ENCODE peak calls at places on chromosomes 7 and 10, in nine cellular contexts. N, J, V, B, F, A, D, U and L are unnamed samples.

GRCh38 chr7:152050547-152050971 is 25.1 kb downstream of the GALNT11 start:
- DNase-seq in N (no peak), B (no peak), J (no peak), U (no peak), V (no peak), F (peak; percentile 42), A (no peak), D (no peak), L (no peak)

GRCh38 chr7:140972876-140973829 is 41.6 kb downstream of the MRPS33 start:
- DNase-seq in F (no peak), J (peak; percentile 15), V (no peak), B (no peak), N (no peak), U (no peak), D (no peak), A (no peak), L (no peak)

GRCh38 chr10:81018898-81019890 is 481.5 kb downstream of the SH2D4B start:
- DNase-seq in F (peak; percentile 55), A (peak; percentile 11), N (peak; percentile 66), U (peak; percentile 76), J (peak; percentile 69), D (peak; percentile 42), V (peak; percentile 31), B (peak; percentile 84), L (peak; percentile 44)

GRCh38 chr7:148185050-148185449 is 405.5 kb upstream of the C7orf33 start:
- DNase-seq in N (no peak), A (no peak), F (no peak), D (no peak), B (no peak), V (no peak), J (peak; percentile 58), U (no peak), L (no peak)

GRCh38 chr10:117536862-117537435 is 5.6 kb upstream of the EMX2 start:
- DNase-seq in U (no peak), F (no peak), N (no peak), J (no peak), D (no peak), B (peak; percentile 76), A (no peak), V (no peak), L (no peak)

GRCh38 chr10:58513189-58514101 is 773 bp downstream of the BICC1 start:
- DNase-seq in D (peak; percentile 63), V (no peak), J (peak; percentile 42), B (peak; percentile 62), N (no peak), U (no peak), A (no peak), F (peak; percentile 70), L (no peak)

GRCh38 chr10:88491314-88491713 is 91.8 kb downstream of the RNLS start:
- DNase-seq in F (no peak), B (no peak), U (no peak), D (no peak), A (no peak), N (no peak), J (no peak), V (no peak), L (no peak)

GRCh38 chr10:116737582-116738358 is 4.6 kb downstream of the HSPA12A start:
- DNase-seq in J (no peak), N (no peak), F (peak; percentile 41), B (peak; percentile 60), D (peak; percentile 87), A (no peak), U (no peak), V (no peak), L (no peak)

GRCh38 chr7:100452513-100452912 is 11.5 kb downstream of the SPACDR start:
- DNase-seq in J (no peak), D (no peak), B (no peak), A (no peak), F (no peak), V (no peak), U (peak; percentile 15), N (no peak), L (no peak)

GRCh38 chr7:73715648-73716317 is 3.7 kb downstream of the STX1A start:
- DNase-seq in V (peak; percentile 93), A (peak; percentile 98), D (no peak), J (peak; percentile 95), B (no peak), U (peak; percentile 80), N (no peak), F (peak; percentile 99), L (peak; percentile 54)

GRCh38 chr7:80859272-80859970 is 59.4 kb downstream of the SEMA3C start:
- DNase-seq in A (no peak), U (no peak), B (no peak), D (no peak), V (no peak), J (no peak), F (peak; percentile 80), N (no peak), L (no peak)

GRCh38 chr7:106283831-106284515 is 810 bp downstream of the NAMPT start:
- DNase-seq in V (no peak), J (peak; percentile 65), A (peak; percentile 37), U (peak; percentile 68), N (peak; percentile 66), D (no peak), F (peak; percentile 68), B (peak; percentile 44), L (peak; percentile 47)

GRCh38 chr7:147809785-147810184 is 780.8 kb upstream of the C7orf33 start:
- DNase-seq in N (no peak), J (no peak), F (no peak), A (no peak), V (no peak), D (no peak), B (no peak), U (no peak), L (no peak)

GRCh38 chr10:49395741-49396665 is at the start of gene DRGX:
- DNase-seq in J (no peak), U (no peak), D (peak; percentile 80), V (no peak), A (no peak), F (peak; percentile 19), N (no peak), B (peak; percentile 46), L (no peak)
- H2AFZ ChIP-seq in J (no peak within 1 kb of the TSS), U (no peak within 1 kb of the TSS), D (no peak within 1 kb of the TSS), V (no peak within 1 kb of the TSS), A (no peak within 1 kb of the TSS), F (no peak within 1 kb of the TSS), N (no peak within 1 kb of the TSS), B (peak within 1 kb of the TSS; percentile 84), L (no peak within 1 kb of the TSS)

GRCh38 chr7:37282093-37282444 is 166.6 kb downstream of the ELMO1 start:
- DNase-seq in V (no peak), F (no peak), A (no peak), N (no peak), D (no peak), B (no peak), U (no peak), J (no peak), L (no peak)
- H3K9me2 ChIP-seq in V (no peaks in the 10 kb centered on the region), F (no peaks in the 10 kb centered on the region), A (no peaks in the 10 kb centered on the region), N (no peaks in the 10 kb centered on the region), D (no peaks in the 10 kb centered on the region), B (peaks cover 12% of the 10 kb centered on the region), U (no peaks in the 10 kb centered on the region), J (no peaks in the 10 kb centered on the region), L (no peaks in the 10 kb centered on the region)

GRCh38 chr7:128166603-128167315 is 74.3 kb upstream of the LEP start:
- DNase-seq in A (peak; percentile 63), U (no peak), N (no peak), B (peak; percentile 70), V (no peak), J (peak; percentile 44), F (peak; percentile 60), D (peak; percentile 85), L (no peak)

GRCh38 chr7:128168667-128169210 is 72.3 kb upstream of the LEP start:
- DNase-seq in B (peak; percentile 96), U (no peak), A (peak; percentile 29), F (peak; percentile 46), D (peak; percentile 49), J (peak; percentile 75), N (no peak), V (no peak), L (no peak)

GRCh38 chr7:128167316-128167691 is 73.8 kb upstream of the LEP start:
- DNase-seq in D (peak; percentile 96), J (peak; percentile 76), V (no peak), B (peak; percentile 72), N (no peak), F (peak; percentile 82), A (peak; percentile 67), U (no peak), L (no peak)

GRCh38 chr7:128165927-128166420 is 75.1 kb upstream of the LEP start:
- DNase-seq in U (no peak), D (no peak), B (no peak), V (no peak), A (no peak), F (no peak), J (no peak), N (no peak), L (no peak)

DNA sequence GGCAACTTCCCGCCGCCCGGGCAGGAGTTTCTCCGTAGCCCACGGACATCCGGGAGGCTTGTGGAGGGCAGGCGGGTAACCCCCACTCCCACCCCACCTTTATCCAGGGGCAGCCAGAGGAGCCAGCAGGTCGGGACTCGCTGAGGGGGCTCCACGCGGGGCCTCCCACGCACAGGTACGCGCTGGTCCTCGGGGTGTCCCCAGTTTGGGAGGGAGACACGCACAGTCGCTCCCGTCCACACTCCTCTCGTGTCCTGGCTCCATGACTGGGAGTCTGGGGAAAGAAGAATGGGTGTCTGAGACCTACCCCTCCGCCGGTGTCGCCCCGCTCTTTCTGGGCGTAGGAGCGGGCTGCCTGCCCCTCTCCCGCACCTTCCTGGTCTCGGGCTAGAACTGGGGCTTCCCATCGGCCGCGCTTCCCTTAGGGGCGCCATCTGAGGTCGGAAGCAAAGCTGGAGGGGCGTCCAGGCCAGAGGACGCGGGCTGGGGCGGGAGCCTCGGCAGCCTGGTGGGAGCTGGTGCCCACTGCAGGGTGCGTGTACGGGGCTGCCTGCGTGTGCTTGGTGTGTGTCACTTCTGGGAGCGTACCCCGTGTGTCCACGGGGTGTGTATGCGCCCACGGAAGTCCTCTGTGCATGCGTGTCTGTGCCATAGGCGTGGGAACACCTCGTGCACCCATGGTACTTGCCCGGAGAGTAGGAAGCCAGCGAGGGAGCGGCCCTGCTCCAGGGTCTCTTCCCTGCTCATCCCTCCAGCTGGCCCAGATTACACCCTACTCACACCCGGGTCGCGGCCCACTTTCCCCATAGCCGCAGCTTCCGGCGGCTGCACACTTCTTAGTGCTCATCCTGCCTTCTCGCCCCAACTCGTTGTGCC is 73.0 kb upstream of the LEP start:
- DNase-seq in A (no peak), U (no peak), V (no peak), N (no peak), F (no peak), D (peak; percentile 51), J (no peak), B (peak; percentile 65), L (no peak)
- H2AFZ ChIP-seq in A (no peak overlapping the region), U (no peak overlapping the region), V (no peak overlapping the region), N (no peak overlapping the region), F (no peak overlapping the region), D (peak overlapping the region; percentile 46), J (no peak overlapping the region), B (peak overlapping the region; percentile 73), L (no peak overlapping the region)

GRCh38 chr10:93113042-93113441 is 39.3 kb downstream of the CYP26A1 start:
- DNase-seq in D (no peak), B (no peak), V (no peak), A (no peak), U (no peak), N (no peak), F (no peak), J (peak; percentile 32), L (no peak)

GRCh38 chr10:93106631-93107072 is 33.0 kb downstream of the CYP26A1 start:
- DNase-seq in N (no peak), B (no peak), D (no peak), A (no peak), J (no peak), F (no peak), V (no peak), U (no peak), L (no peak)

GRCh38 chr10:93115661-93116383 is 42.1 kb downstream of the CYP26A1 start:
- DNase-seq in F (peak; percentile 62), V (peak; percentile 74), U (peak; percentile 85), J (peak; percentile 56), N (peak; percentile 79), A (peak; percentile 53), B (peak; percentile 92), D (peak; percentile 69), L (peak; percentile 74)

GRCh38 chr10:93110472-93111146 is 36.9 kb downstream of the CYP26A1 start:
- DNase-seq in D (no peak), A (no peak), F (no peak), V (no peak), U (no peak), B (no peak), N (peak; percentile 81), J (no peak), L (peak; percentile 45)
- H3K9me2 ChIP-seq in D (no peaks in the 10 kb centered on the region), A (no peaks in the 10 kb centered on the region), F (no peaks in the 10 kb centered on the region), V (no peaks in the 10 kb centered on the region), U (no peaks in the 10 kb centered on the region), B (no peaks in the 10 kb centered on the region), N (no peaks in the 10 kb centered on the region), J (no peaks in the 10 kb centered on the region), L (no peaks in the 10 kb centered on the region)